ENCODE peak calls at places on chromosomes 13 and 19, in seven cellular contexts. One of them, this sample, is unnamed.

GRCh38 chr19:30316560-30317106 is 55.6 kb upstream of the ZNF536 start:
- DNase-seq in BE2C: no peak
- DNase-seq in fibroblast of the aortic adventitia: no peak
- DNase-seq in epithelial cell of proximal tubule: no peak
- DNase-seq in choroid plexus epithelial cell: no peak
- DNase-seq in left ventricle myocardium inferior: no peak
- DNase-seq in osteoblast: no peak
- DNase-seq in this sample: no peak

GRCh38 chr19:53432088-53432661 is 391 bp downstream of the ZNF761 start:
- DNase-seq in BE2C: peak
- DNase-seq in left ventricle myocardium inferior: peak
- DNase-seq in choroid plexus epithelial cell: peak
- DNase-seq in fibroblast of the aortic adventitia: peak
- DNase-seq in epithelial cell of proximal tubule: no peak
- DNase-seq in osteoblast: peak
- DNase-seq in this sample: no peak

GRCh38 chr19:681029-681626 is 4.9 kb downstream of the FSTL3 start:
- DNase-seq in fibroblast of the aortic adventitia: no peak
- DNase-seq in choroid plexus epithelial cell: peak
- DNase-seq in left ventricle myocardium inferior: peak
- DNase-seq in BE2C: peak
- DNase-seq in epithelial cell of proximal tubule: no peak
- DNase-seq in osteoblast: peak
- DNase-seq in this sample: no peak

GRCh38 chr19:1123885-1124677 is 20.3 kb downstream of the GPX4 start:
- DNase-seq in epithelial cell of proximal tubule: no peak
- DNase-seq in fibroblast of the aortic adventitia: no peak
- DNase-seq in osteoblast: no peak
- DNase-seq in left ventricle myocardium inferior: no peak
- DNase-seq in BE2C: no peak
- DNase-seq in choroid plexus epithelial cell: no peak
- DNase-seq in this sample: no peak

GRCh38 chr19:5588441-5588840 is 20.7 kb upstream of the TINCR start:
- DNase-seq in choroid plexus epithelial cell: peak
- DNase-seq in left ventricle myocardium inferior: no peak
- DNase-seq in BE2C: no peak
- DNase-seq in osteoblast: peak
- DNase-seq in epithelial cell of proximal tubule: no peak
- DNase-seq in fibroblast of the aortic adventitia: peak
- DNase-seq in this sample: peak

GRCh38 chr19:12574036-12574435 is 22.8 kb upstream of the ZNF564 start:
- DNase-seq in osteoblast: no peak
- DNase-seq in left ventricle myocardium inferior: no peak
- DNase-seq in choroid plexus epithelial cell: no peak
- DNase-seq in epithelial cell of proximal tubule: no peak
- DNase-seq in fibroblast of the aortic adventitia: no peak
- DNase-seq in BE2C: no peak
- DNase-seq in this sample: no peak

GRCh38 chr19:3746371-3747056 is 15.0 kb downstream of the APBA3 start:
- DNase-seq in choroid plexus epithelial cell: no peak
- DNase-seq in left ventricle myocardium inferior: no peak
- DNase-seq in BE2C: no peak
- DNase-seq in osteoblast: no peak
- DNase-seq in fibroblast of the aortic adventitia: no peak
- DNase-seq in epithelial cell of proximal tubule: no peak
- DNase-seq in this sample: no peak

GRCh38 chr13:39616087-39616694 is 13.2 kb upstream of the LHFPL6 start:
- DNase-seq in left ventricle myocardium inferior: no peak
- DNase-seq in fibroblast of the aortic adventitia: peak
- DNase-seq in epithelial cell of proximal tubule: no peak
- DNase-seq in choroid plexus epithelial cell: peak
- DNase-seq in osteoblast: no peak
- DNase-seq in BE2C: peak
- DNase-seq in this sample: peak

GRCh38 chr13:22194106-22194810 is 523.4 kb downstream of the FGF9 start:
- DNase-seq in fibroblast of the aortic adventitia: no peak
- DNase-seq in epithelial cell of proximal tubule: no peak
- DNase-seq in osteoblast: no peak
- DNase-seq in choroid plexus epithelial cell: no peak
- DNase-seq in BE2C: no peak
- DNase-seq in left ventricle myocardium inferior: no peak
- DNase-seq in this sample: no peak

GRCh38 chr13:98508280-98509074 is 68.4 kb downstream of the STK24 start:
- DNase-seq in BE2C: no peak
- DNase-seq in fibroblast of the aortic adventitia: peak
- DNase-seq in osteoblast: no peak
- DNase-seq in epithelial cell of proximal tubule: peak
- DNase-seq in choroid plexus epithelial cell: peak
- DNase-seq in left ventricle myocardium inferior: no peak
- DNase-seq in this sample: peak

GRCh38 chr13:20714563-20715339 is 11.3 kb downstream of the IL17D start:
- DNase-seq in epithelial cell of proximal tubule: no peak
- DNase-seq in left ventricle myocardium inferior: peak
- DNase-seq in osteoblast: peak
- DNase-seq in BE2C: no peak
- DNase-seq in choroid plexus epithelial cell: peak
- DNase-seq in fibroblast of the aortic adventitia: peak
- DNase-seq in this sample: peak

GRCh38 chr19:50492303-50493052 is 15.8 kb upstream of the GARIN5A start:
- DNase-seq in epithelial cell of proximal tubule: no peak
- DNase-seq in left ventricle myocardium inferior: no peak
- DNase-seq in osteoblast: no peak
- DNase-seq in BE2C: no peak
- DNase-seq in choroid plexus epithelial cell: peak
- DNase-seq in fibroblast of the aortic adventitia: no peak
- DNase-seq in this sample: no peak

GRCh38 chr19:6551607-6552450 is 21.0 kb downstream of the TNFSF9 start:
- DNase-seq in epithelial cell of proximal tubule: no peak
- DNase-seq in choroid plexus epithelial cell: no peak
- DNase-seq in left ventricle myocardium inferior: no peak
- DNase-seq in fibroblast of the aortic adventitia: peak
- DNase-seq in osteoblast: peak
- DNase-seq in BE2C: peak
- DNase-seq in this sample: no peak

GRCh38 chr19:2587001-2587719 is 111.2 kb downstream of the GADD45B start:
- DNase-seq in osteoblast: peak
- DNase-seq in BE2C: no peak
- DNase-seq in left ventricle myocardium inferior: no peak
- DNase-seq in epithelial cell of proximal tubule: no peak
- DNase-seq in fibroblast of the aortic adventitia: no peak
- DNase-seq in choroid plexus epithelial cell: peak
- DNase-seq in this sample: peak

GRCh38 chr19:37505958-37506386 is 767 bp upstream of the ZNF793 start:
- DNase-seq in osteoblast: no peak
- DNase-seq in BE2C: no peak
- DNase-seq in choroid plexus epithelial cell: no peak
- DNase-seq in left ventricle myocardium inferior: no peak
- DNase-seq in epithelial cell of proximal tubule: no peak
- DNase-seq in fibroblast of the aortic adventitia: no peak
- DNase-seq in this sample: no peak

GRCh38 chr13:73060251-73061160 is 1.7 kb downstream of the KLF5 start:
- DNase-seq in fibroblast of the aortic adventitia: peak
- DNase-seq in osteoblast: peak
- DNase-seq in choroid plexus epithelial cell: peak
- DNase-seq in BE2C: no peak
- DNase-seq in epithelial cell of proximal tubule: no peak
- DNase-seq in left ventricle myocardium inferior: no peak
- DNase-seq in this sample: peak

GRCh38 chr19:33374406-33374703 is 846 bp downstream of the CEBPG start:
- DNase-seq in fibroblast of the aortic adventitia: peak
- DNase-seq in left ventricle myocardium inferior: no peak
- DNase-seq in epithelial cell of proximal tubule: no peak
- DNase-seq in BE2C: peak
- DNase-seq in choroid plexus epithelial cell: peak
- DNase-seq in osteoblast: peak
- DNase-seq in this sample: peak

GRCh38 chr13:99376924-99377323 is 69.7 kb upstream of the GPR183 start:
- DNase-seq in fibroblast of the aortic adventitia: no peak
- DNase-seq in left ventricle myocardium inferior: no peak
- DNase-seq in BE2C: no peak
- DNase-seq in epithelial cell of proximal tubule: no peak
- DNase-seq in osteoblast: no peak
- DNase-seq in choroid plexus epithelial cell: no peak
- DNase-seq in this sample: no peak

GRCh38 chr13:33081666-33082065 is 65.4 kb downstream of the KL start:
- DNase-seq in choroid plexus epithelial cell: no peak
- DNase-seq in osteoblast: no peak
- DNase-seq in left ventricle myocardium inferior: no peak
- DNase-seq in epithelial cell of proximal tubule: no peak
- DNase-seq in fibroblast of the aortic adventitia: no peak
- DNase-seq in BE2C: no peak
- DNase-seq in this sample: no peak

GRCh38 chr13:35621989-35622388 is 145.5 kb upstream of the MAB21L1 start:
- DNase-seq in epithelial cell of proximal tubule: no peak
- DNase-seq in left ventricle myocardium inferior: no peak
- DNase-seq in fibroblast of the aortic adventitia: peak
- DNase-seq in BE2C: peak
- DNase-seq in osteoblast: no peak
- DNase-seq in choroid plexus epithelial cell: peak
- DNase-seq in this sample: no peak

GRCh38 chr19:16887353-16888265 is 1.2 kb upstream of the F2RL3 start:
- DNase-seq in left ventricle myocardium inferior: no peak
- DNase-seq in BE2C: no peak
- DNase-seq in choroid plexus epithelial cell: no peak
- DNase-seq in fibroblast of the aortic adventitia: no peak
- DNase-seq in epithelial cell of proximal tubule: no peak
- DNase-seq in osteoblast: no peak
- DNase-seq in this sample: no peak

GRCh38 chr13:75693227-75693626 is 57.1 kb downstream of the LMO7 start:
- DNase-seq in BE2C: no peak
- DNase-seq in osteoblast: no peak
- DNase-seq in fibroblast of the aortic adventitia: no peak
- DNase-seq in choroid plexus epithelial cell: no peak
- DNase-seq in epithelial cell of proximal tubule: no peak
- DNase-seq in left ventricle myocardium inferior: no peak
- DNase-seq in this sample: no peak

GRCh38 chr13:28179974-28180373 is 41.6 kb downstream of the PAN3 start:
- DNase-seq in left ventricle myocardium inferior: no peak
- DNase-seq in BE2C: no peak
- DNase-seq in choroid plexus epithelial cell: no peak
- DNase-seq in osteoblast: no peak
- DNase-seq in epithelial cell of proximal tubule: no peak
- DNase-seq in fibroblast of the aortic adventitia: no peak
- DNase-seq in this sample: no peak
- H3K4me3 ChIP-seq in left ventricle myocardium inferior: no peak
- H3K4me3 ChIP-seq in BE2C: no peak
- H3K4me3 ChIP-seq in choroid plexus epithelial cell: no peak
- H3K4me3 ChIP-seq in osteoblast: no peak
- H3K4me3 ChIP-seq in epithelial cell of proximal tubule: no peak
- H3K4me3 ChIP-seq in fibroblast of the aortic adventitia: no peak
- H3K4me3 ChIP-seq in this sample: no peak

GRCh38 chr19:44765949-44766335 is 11.7 kb upstream of the CBLC start:
- DNase-seq in left ventricle myocardium inferior: no peak
- DNase-seq in osteoblast: no peak
- DNase-seq in choroid plexus epithelial cell: no peak
- DNase-seq in epithelial cell of proximal tubule: no peak
- DNase-seq in fibroblast of the aortic adventitia: no peak
- DNase-seq in BE2C: no peak
- DNase-seq in this sample: no peak

GRCh38 chr19:44762033-44762432 is 13.5 kb downstream of the BCL3 start:
- DNase-seq in fibroblast of the aortic adventitia: no peak
- DNase-seq in left ventricle myocardium inferior: no peak
- DNase-seq in epithelial cell of proximal tubule: no peak
- DNase-seq in osteoblast: no peak
- DNase-seq in BE2C: no peak
- DNase-seq in choroid plexus epithelial cell: no peak
- DNase-seq in this sample: no peak

GRCh38 chr19:44770550-44771257 is 7.0 kb upstream of the CBLC start:
- DNase-seq in epithelial cell of proximal tubule: no peak
- DNase-seq in osteoblast: peak
- DNase-seq in fibroblast of the aortic adventitia: peak
- DNase-seq in BE2C: peak
- DNase-seq in choroid plexus epithelial cell: peak
- DNase-seq in left ventricle myocardium inferior: peak
- DNase-seq in this sample: peak

GRCh38 chr19:44767295-44768180 is 10.2 kb upstream of the CBLC start:
- DNase-seq in fibroblast of the aortic adventitia: no peak
- DNase-seq in left ventricle myocardium inferior: no peak
- DNase-seq in choroid plexus epithelial cell: no peak
- DNase-seq in BE2C: no peak
- DNase-seq in osteoblast: no peak
- DNase-seq in epithelial cell of proximal tubule: no peak
- DNase-seq in this sample: no peak

GRCh38 chr19:44764975-44765948 is 12.4 kb upstream of the CBLC start:
- DNase-seq in osteoblast: peak
- DNase-seq in choroid plexus epithelial cell: no peak
- DNase-seq in left ventricle myocardium inferior: no peak
- DNase-seq in BE2C: no peak
- DNase-seq in fibroblast of the aortic adventitia: no peak
- DNase-seq in epithelial cell of proximal tubule: no peak
- DNase-seq in this sample: no peak
- TF ChIP-seq CTCF in osteoblast: no peak
- TF ChIP-seq CTCF in choroid plexus epithelial cell: no peak
- TF ChIP-seq CTCF in left ventricle myocardium inferior: no peak
- TF ChIP-seq CTCF in BE2C: no peak
- TF ChIP-seq CTCF in fibroblast of the aortic adventitia: no peak
- TF ChIP-seq CTCF in epithelial cell of proximal tubule: no peak
- TF ChIP-seq CTCF in this sample: no peak

GRCh38 chr19:11379857-11380350 is 4.2 kb downstream of the EPOR start:
- DNase-seq in left ventricle myocardium inferior: no peak
- DNase-seq in osteoblast: peak
- DNase-seq in BE2C: no peak
- DNase-seq in choroid plexus epithelial cell: no peak
- DNase-seq in epithelial cell of proximal tubule: no peak
- DNase-seq in fibroblast of the aortic adventitia: no peak
- DNase-seq in this sample: no peak
- H3K4me3 ChIP-seq in left ventricle myocardium inferior: peak
- H3K4me3 ChIP-seq in osteoblast: no peak
- H3K4me3 ChIP-seq in BE2C: no peak
- H3K4me3 ChIP-seq in choroid plexus epithelial cell: no peak
- H3K4me3 ChIP-seq in epithelial cell of proximal tubule: no peak
- H3K4me3 ChIP-seq in fibroblast of the aortic adventitia: no peak
- H3K4me3 ChIP-seq in this sample: no peak

GRCh38 chr13:36839981-36840380 is 21.0 kb downstream of the RFXAP start:
- DNase-seq in epithelial cell of proximal tubule: no peak
- DNase-seq in BE2C: peak
- DNase-seq in left ventricle myocardium inferior: no peak
- DNase-seq in osteoblast: no peak
- DNase-seq in fibroblast of the aortic adventitia: no peak
- DNase-seq in choroid plexus epithelial cell: no peak
- DNase-seq in this sample: no peak

GRCh38 chr13:36840718-36841250 is 21.8 kb downstream of the RFXAP start:
- DNase-seq in fibroblast of the aortic adventitia: no peak
- DNase-seq in epithelial cell of proximal tubule: no peak
- DNase-seq in choroid plexus epithelial cell: no peak
- DNase-seq in osteoblast: no peak
- DNase-seq in left ventricle myocardium inferior: no peak
- DNase-seq in BE2C: no peak
- DNase-seq in this sample: no peak

GRCh38 chr13:36839281-36839680 is 20.3 kb downstream of the RFXAP start:
- DNase-seq in osteoblast: no peak
- DNase-seq in choroid plexus epithelial cell: peak
- DNase-seq in BE2C: no peak
- DNase-seq in fibroblast of the aortic adventitia: no peak
- DNase-seq in epithelial cell of proximal tubule: peak
- DNase-seq in left ventricle myocardium inferior: no peak
- DNase-seq in this sample: no peak

GRCh38 chr13:36837354-36838092 is 18.5 kb downstream of the RFXAP start:
- DNase-seq in osteoblast: no peak
- DNase-seq in left ventricle myocardium inferior: no peak
- DNase-seq in fibroblast of the aortic adventitia: no peak
- DNase-seq in BE2C: no peak
- DNase-seq in epithelial cell of proximal tubule: no peak
- DNase-seq in choroid plexus epithelial cell: no peak
- DNase-seq in this sample: no peak

GRCh38 chr13:36841411-36841810 is 22.4 kb downstream of the RFXAP start:
- DNase-seq in epithelial cell of proximal tubule: no peak
- DNase-seq in left ventricle myocardium inferior: no peak
- DNase-seq in osteoblast: peak
- DNase-seq in BE2C: no peak
- DNase-seq in fibroblast of the aortic adventitia: peak
- DNase-seq in choroid plexus epithelial cell: peak
- DNase-seq in this sample: no peak
- TF ChIP-seq CTCF in epithelial cell of proximal tubule: peak
- TF ChIP-seq CTCF in left ventricle myocardium inferior: no peak
- TF ChIP-seq CTCF in osteoblast: no peak
- TF ChIP-seq CTCF in BE2C: no peak
- TF ChIP-seq CTCF in fibroblast of the aortic adventitia: no peak
- TF ChIP-seq CTCF in choroid plexus epithelial cell: peak
- TF ChIP-seq CTCF in this sample: no peak